ENCODE peak calls at places on chromosomes 3 and 15, in six cellular contexts. V is SK-N-SH, O is K562, A is GM12878, N is HepG2, Q is H1. D is an unnamed sample.

GRCh38 chr3:181568248-181568647 is 143.5 kb upstream of the SOX2 start:
- DNase-seq in V (no peak), O (no peak), A (no peak), N (no peak), Q (no peak), D (no peak)

GRCh38 chr3:146493761-146494160 is 24.4 kb upstream of the PLSCR2 start:
- DNase-seq in V (no peak), O (no peak), A (no peak), N (no peak), Q (no peak), D (no peak)

GRCh38 chr3:72042397-72043211 is 257.7 kb upstream of the PROK2 start:
- DNase-seq in V (no peak), O (no peak), A (no peak), N (no peak), Q (no peak), D (no peak)

GRCh38 chr15:60626051-60626450 is 147.1 kb upstream of the ICE2 start:
- DNase-seq in V (no peak), O (no peak), A (no peak), N (no peak), Q (no peak), D (no peak)

GRCh38 chr15:34905047-34905446 is 64.5 kb downstream of the AQR start:
- DNase-seq in V (no peak), O (no peak), A (no peak), N (no peak), Q (no peak), D (no peak)

GRCh38 chr3:48684480-48685143 is 1.1 kb downstream of the NCKIPSD start:
- DNase-seq in V (no peak), O (peak), A (no peak), N (no peak), Q (no peak), D (no peak)

GRCh38 chr15:100631831-100632230 is 29.4 kb downstream of the ASB7 start:
- DNase-seq in V (no peak), O (no peak), A (no peak), N (no peak), Q (no peak), D (no peak)

GRCh38 chr3:71050133-71050520 is 533.4 kb downstream of the FOXP1 start:
- DNase-seq in V (no peak), O (no peak), A (no peak), N (peak), Q (no peak), D (no peak)

GRCh38 chr15:32825219-32825618 is 107.4 kb downstream of the GREM1 start:
- DNase-seq in V (no peak), O (no peak), A (no peak), N (no peak), Q (no peak), D (no peak)

GRCh38 chr15:67731112-67731761 is 94.1 kb upstream of the SKOR1 start:
- DNase-seq in V (no peak), O (no peak), A (no peak), N (no peak), Q (no peak), D (no peak)

GRCh38 chr3:184305577-184305976 is 6.5 kb downstream of the PSMD2 start:
- DNase-seq in V (no peak), O (no peak), A (no peak), N (no peak), Q (no peak), D (no peak)

GRCh38 chr3:141876891-141877561 is 583 bp downstream of the ATP1B3 start:
- DNase-seq in V (peak), O (peak), A (no peak), N (peak), Q (no peak), D (no peak)

GRCh38 chr3:40201770-40202169 is 107.7 kb upstream of the EIF1B start:
- DNase-seq in V (no peak), O (no peak), A (no peak), N (no peak), Q (no peak), D (no peak)

GRCh38 chr3:161354554-161354953 is 16.8 kb downstream of the SPTSSB start:
- DNase-seq in V (no peak), O (no peak), A (no peak), N (no peak), Q (no peak), D (no peak)

GRCh38 chr3:17290894-17291293 is 406.1 kb downstream of the PLCL2 start:
- DNase-seq in V (no peak), O (no peak), A (no peak), N (no peak), Q (no peak), D (no peak)

GRCh38 chr3:59879033-59879655 is 829.3 kb upstream of the CFAP20DC start:
- DNase-seq in V (no peak), O (no peak), A (no peak), N (no peak), Q (no peak), D (no peak)
- TF ChIP-seq SIN3A in V (no peak), O (no peak), A (no peak), N (no peak), Q (no peak), D (no peak)

GRCh38 chr15:78140296-78140695 is 8.9 kb upstream of the IDH3A start:
- DNase-seq in V (no peak), O (no peak), A (no peak), N (no peak), Q (no peak), D (no peak)
- TF ChIP-seq CTCF in V (no peak), O (no peak), A (no peak), N (no peak), Q (no peak), D (no peak)

GRCh38 chr3:120498947-120499346 is 48.2 kb upstream of the FSTL1 start:
- DNase-seq in V (no peak), O (no peak), A (no peak), N (no peak), Q (no peak), D (no peak)
- TF ChIP-seq RAD21 in V (no peak), O (no peak), A (no peak), N (no peak), Q (no peak), D (no peak)

GRCh38 chr3:128075516-128076464 is 23.6 kb downstream of the SEC61A1 start:
- DNase-seq in V (peak), O (peak), A (no peak), N (no peak), Q (peak), D (peak)
- TF ChIP-seq SIN3A in V (no peak), O (peak), A (no peak), N (no peak), Q (peak), D (no peak)

GRCh38 chr15:50053457-50053856 is 65.6 kb downstream of the ATP8B4 start:
- DNase-seq in V (no peak), O (no peak), A (no peak), N (no peak), Q (no peak), D (no peak)

GRCh38 chr15:50051344-50051743 is 67.7 kb downstream of the ATP8B4 start:
- DNase-seq in V (no peak), O (no peak), A (no peak), N (no peak), Q (no peak), D (no peak)

GRCh38 chr15:50049871-50050270 is 69.2 kb downstream of the ATP8B4 start:
- DNase-seq in V (no peak), O (no peak), A (no peak), N (no peak), Q (no peak), D (no peak)

GRCh38 chr15:50055333-50056278 is 63.4 kb downstream of the ATP8B4 start:
- DNase-seq in V (no peak), O (no peak), A (no peak), N (no peak), Q (no peak), D (no peak)

DNA sequence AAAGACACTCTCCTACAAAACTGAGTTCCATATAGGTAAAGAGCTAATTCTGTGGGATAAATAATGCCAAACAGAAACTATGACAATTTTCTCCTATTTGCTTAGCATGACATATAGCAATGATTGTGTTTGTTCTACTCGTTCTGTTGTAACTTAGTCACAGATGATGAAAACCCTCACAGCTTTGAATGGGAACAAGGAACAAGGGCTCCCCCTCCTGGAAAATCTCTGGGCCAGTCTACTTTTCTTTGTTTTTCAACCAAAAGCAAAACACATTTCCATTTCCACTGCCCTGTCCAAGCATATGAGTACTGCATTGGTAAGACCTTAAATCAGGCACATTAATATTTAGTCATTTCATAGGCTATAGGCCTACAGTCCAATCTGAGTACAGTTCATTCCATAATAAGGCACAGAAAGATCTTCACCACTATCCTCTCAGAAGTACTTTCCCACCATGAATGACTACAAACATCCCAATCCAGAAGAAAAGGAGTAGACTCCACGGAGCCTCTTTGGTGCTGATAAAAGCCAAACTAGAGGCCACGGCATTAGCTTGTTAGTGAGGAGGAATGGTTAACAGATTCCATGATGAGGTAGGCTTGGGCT is 67.1 kb downstream of the ATP8B4 start:
- DNase-seq in V (peak), O (peak), A (no peak), N (peak), Q (no peak), D (peak)
- TF ChIP-seq CTCF in V (peak), O (peak), A (peak), N (peak), Q (no peak), D (peak)

GRCh38 chr3:44419159-44419922 is 58.1 kb downstream of the ZNF445 start:
- DNase-seq in V (no peak), O (no peak), A (no peak), N (peak), Q (no peak), D (no peak)
- TF ChIP-seq RAD21 in V (no peak), O (no peak), A (no peak), N (no peak), Q (no peak), D (no peak)

GRCh38 chr15:78280289-78281072 is 16.1 kb downstream of the DNAJA4 start:
- DNase-seq in V (no peak), O (no peak), A (no peak), N (no peak), Q (no peak), D (no peak)

GRCh38 chr15:78284758-78285157 is 14.7 kb downstream of the SKIC8 start:
- DNase-seq in V (no peak), O (no peak), A (no peak), N (no peak), Q (no peak), D (no peak)

DNA sequence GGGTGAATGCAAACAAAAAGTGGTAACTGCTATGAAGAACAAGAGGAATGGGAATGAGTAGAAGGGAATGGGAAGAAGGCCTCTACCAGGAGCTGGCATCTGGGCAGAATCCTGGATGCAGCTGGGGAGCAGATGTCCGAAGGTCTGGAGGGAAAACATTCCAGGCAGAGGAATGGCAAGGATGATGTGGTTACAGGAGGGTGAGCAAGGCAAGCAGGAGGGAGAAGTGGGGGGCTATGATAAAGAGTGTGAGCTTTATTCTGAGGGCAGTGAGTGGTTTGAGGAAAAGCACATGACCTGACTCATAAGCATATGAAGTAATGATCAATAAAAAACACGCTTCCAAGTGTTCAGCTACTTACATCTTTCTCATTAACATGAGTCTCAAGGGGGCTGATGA is 17.1 kb downstream of the SKIC8 start:
- DNase-seq in V (no peak), O (no peak), A (no peak), N (no peak), Q (no peak), D (no peak)
- TF ChIP-seq SIN3A in V (no peak), O (no peak), A (no peak), N (no peak), Q (no peak), D (no peak)

GRCh38 chr15:99361541-99362185 is 110.4 kb downstream of the LRRC28 start:
- DNase-seq in V (no peak), O (peak), A (no peak), N (no peak), Q (no peak), D (no peak)
- TF ChIP-seq CTCF in V (peak), O (peak), A (peak), N (peak), Q (no peak), D (peak)

GRCh38 chr3:190495796-190496195 is 18.1 kb upstream of the IL1RAP start:
- DNase-seq in V (no peak), O (no peak), A (no peak), N (no peak), Q (no peak), D (no peak)

GRCh38 chr3:190499157-190499556 is 14.7 kb upstream of the IL1RAP start:
- DNase-seq in V (no peak), O (no peak), A (no peak), N (no peak), Q (no peak), D (no peak)

GRCh38 chr3:190496859-190497258 is 17.0 kb upstream of the IL1RAP start:
- DNase-seq in V (no peak), O (no peak), A (no peak), N (no peak), Q (no peak), D (no peak)

GRCh38 chr3:190498293-190498692 is 15.6 kb upstream of the IL1RAP start:
- DNase-seq in V (no peak), O (no peak), A (no peak), N (no peak), Q (no peak), D (no peak)

GRCh38 chr3:190497809-190498208 is 16.1 kb upstream of the IL1RAP start:
- DNase-seq in V (no peak), O (no peak), A (no peak), N (no peak), Q (no peak), D (no peak)
- TF ChIP-seq RAD21 in V (no peak), O (no peak), A (no peak), N (no peak), Q (no peak), D (no peak)

GRCh38 chr3:122307288-122307687 is 17.8 kb upstream of the CSTA start:
- DNase-seq in V (no peak), O (no peak), A (no peak), N (no peak), Q (no peak), D (no peak)

GRCh38 chr3:122307987-122308386 is 17.1 kb upstream of the CSTA start:
- DNase-seq in V (no peak), O (no peak), A (no peak), N (no peak), Q (no peak), D (no peak)

GRCh38 chr3:122305818-122306621 is 19.0 kb upstream of the CSTA start:
- DNase-seq in V (no peak), O (no peak), A (no peak), N (peak), Q (no peak), D (peak)

GRCh38 chr3:122310361-122310760 is 14.7 kb upstream of the CSTA start:
- DNase-seq in V (no peak), O (no peak), A (no peak), N (no peak), Q (no peak), D (no peak)

DNA sequence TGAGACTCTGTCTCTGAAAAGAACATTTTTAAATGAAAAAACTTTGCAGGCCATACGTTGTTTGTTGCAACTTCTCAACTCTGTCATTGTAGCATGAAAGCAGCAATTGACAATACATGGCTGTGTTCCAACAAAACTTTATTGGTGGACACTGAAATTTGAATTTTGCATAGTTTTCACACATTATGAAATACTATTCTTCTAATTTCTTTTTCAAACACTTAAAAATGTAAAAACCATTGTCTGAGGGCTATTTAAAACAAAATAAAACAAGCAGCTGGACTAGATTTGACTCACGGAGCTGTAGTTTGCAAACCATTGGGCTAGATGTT is 18.5 kb upstream of the CSTA start:
- DNase-seq in V (no peak), O (no peak), A (no peak), N (no peak), Q (no peak), D (no peak)
- TF ChIP-seq SIN3A in V (no peak), O (no peak), A (no peak), N (no peak), Q (no peak), D (no peak)